ENCODE peak calls at places on chromosomes 1 and 21, in four cellular contexts. C, A, X and L are unnamed samples.

GRCh38 chr1:150688786-150689185 is 8.2 kb downstream of the GOLPH3L start:
- DNase-seq in C (no peak), X (no peak), A (no peak), L (no peak)

GRCh38 chr1:28756846-28757245 is 20.1 kb downstream of the YTHDF2 start:
- DNase-seq in A (no peak), C (no peak), X (no peak), L (peak; percentile 70)

GRCh38 chr1:230299148-230300006 is 126.8 kb downstream of the PGBD5 start:
- DNase-seq in X (no peak), C (peak; percentile 82), A (no peak), L (no peak)

GRCh38 chr21:33801424-33802405 is 113.9 kb downstream of the ATP5PO start:
- DNase-seq in C (peak; percentile 1), A (no peak), X (no peak), L (peak; percentile 41)

GRCh38 chr21:33567914-33568313 is 20.6 kb downstream of the DONSON start:
- DNase-seq in C (no peak), X (no peak), A (no peak), L (no peak)

GRCh38 chr1:182260516-182260915 is 131.1 kb downstream of the GLUL start:
- DNase-seq in C (no peak), A (no peak), X (no peak), L (no peak)

GRCh38 chr1:110188116-110188618 is 21.9 kb upstream of the KCNC4 start:
- DNase-seq in A (no peak), C (no peak), X (no peak), L (no peak)

GRCh38 chr1:6245869-6246496 is 2.0 kb downstream of the HES3 start:
- DNase-seq in C (no peak), X (peak; percentile 81), A (no peak), L (peak; percentile 94)

GRCh38 chr1:85132078-85132715 is 68.6 kb downstream of the SYDE2 start:
- DNase-seq in X (no peak), C (no peak), A (no peak), L (no peak)

GRCh38 chr1:215891266-215891665 is 324.2 kb downstream of the KCTD3 start:
- DNase-seq in X (no peak), C (no peak), A (no peak), L (no peak)

GRCh38 chr1:49686107-49686506 is 337.6 kb downstream of the AGBL4 start:
- DNase-seq in X (no peak), C (no peak), A (no peak), L (no peak)

GRCh38 chr1:212433577-212434462 is 1.1 kb downstream of the NENF start:
- DNase-seq in X (no peak), C (no peak), A (no peak), L (peak; percentile 33)

GRCh38 chr1:207833956-207834660 is 76.8 kb downstream of the CD34 start:
- DNase-seq in A (no peak), X (no peak), C (no peak), L (no peak)

GRCh38 chr1:116159611-116160010 is 48.4 kb downstream of the MAB21L3 start:
- DNase-seq in A (no peak), C (no peak), X (no peak), L (no peak)

GRCh38 chr1:53971718-53972117 is 25.6 kb downstream of the LRRC42 start:
- DNase-seq in X (no peak), C (no peak), A (no peak), L (no peak)

GRCh38 chr1:36482724-36483388 is at the start of gene CSF3R:
- DNase-seq in X (no peak), A (no peak), C (no peak), L (no peak)

GRCh38 chr1:20483833-20484525 is 2.0 kb downstream of the CAMK2N1 start:
- DNase-seq in X (no peak), A (no peak), C (no peak), L (peak; percentile 69)

GRCh38 chr1:157776971-157777386 is at the start of gene FCRL2:
- DNase-seq in X (no peak), A (peak; percentile 30), C (no peak), L (no peak)

GRCh38 chr1:34749983-34750382 is 4.9 kb upstream of the GJB5 start:
- DNase-seq in C (no peak), A (no peak), X (no peak), L (no peak)

GRCh38 chr1:32180186-32181060 is 948 bp downstream of the TXLNA start:
- DNase-seq in C (peak; percentile 18), X (peak; percentile 65), A (no peak), L (peak; percentile 70)

GRCh38 chr1:150976879-150977694 is 2.5 kb upstream of the CERS2 start:
- DNase-seq in X (peak; percentile 84), C (peak; percentile 68), A (no peak), L (peak; percentile 72)

GRCh38 chr1:76294470-76295194 is 220.1 kb downstream of the ST6GALNAC3 start:
- DNase-seq in A (peak; percentile 48), X (no peak), C (no peak), L (no peak)

DNA sequence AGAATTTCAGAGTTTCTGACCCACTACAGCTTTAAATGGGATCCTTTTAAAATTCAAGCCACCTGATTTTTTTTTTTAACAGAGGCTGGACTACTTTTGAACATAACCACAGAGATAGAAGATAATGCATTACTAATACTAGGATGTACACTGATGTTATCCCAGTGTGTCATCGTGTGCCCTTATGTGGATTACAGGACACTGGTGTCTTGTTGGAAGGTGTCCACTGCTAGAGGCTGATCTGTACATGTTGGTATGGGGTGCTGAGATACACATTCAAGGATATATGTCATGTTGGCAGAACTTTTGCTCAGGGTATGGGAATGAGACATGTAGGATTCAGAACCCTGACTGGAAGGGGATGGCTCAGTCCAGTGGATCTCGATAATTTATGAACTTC is 56.3 kb downstream of the INAVA start:
- DNase-seq in X (peak; percentile 5), C (no peak), A (no peak), L (no peak)
- TF ChIP-seq POLR2AphosphoS5 in X (no peak), C (no peak), A (no peak), L (no peak)

GRCh38 chr21:36180963-36181362 is 24.3 kb downstream of the DOP1B start:
- DNase-seq in X (no peak), A (no peak), C (no peak), L (no peak)

GRCh38 chr21:36186506-36187399 is 30.1 kb downstream of the DOP1B start:
- DNase-seq in C (no peak), A (no peak), X (no peak), L (no peak)

GRCh38 chr21:36185498-36185897 is 28.9 kb downstream of the DOP1B start:
- DNase-seq in C (no peak), X (no peak), A (no peak), L (no peak)

GRCh38 chr21:36184561-36184960 is 27.9 kb downstream of the DOP1B start:
- DNase-seq in X (no peak), A (no peak), C (no peak), L (no peak)

DNA sequence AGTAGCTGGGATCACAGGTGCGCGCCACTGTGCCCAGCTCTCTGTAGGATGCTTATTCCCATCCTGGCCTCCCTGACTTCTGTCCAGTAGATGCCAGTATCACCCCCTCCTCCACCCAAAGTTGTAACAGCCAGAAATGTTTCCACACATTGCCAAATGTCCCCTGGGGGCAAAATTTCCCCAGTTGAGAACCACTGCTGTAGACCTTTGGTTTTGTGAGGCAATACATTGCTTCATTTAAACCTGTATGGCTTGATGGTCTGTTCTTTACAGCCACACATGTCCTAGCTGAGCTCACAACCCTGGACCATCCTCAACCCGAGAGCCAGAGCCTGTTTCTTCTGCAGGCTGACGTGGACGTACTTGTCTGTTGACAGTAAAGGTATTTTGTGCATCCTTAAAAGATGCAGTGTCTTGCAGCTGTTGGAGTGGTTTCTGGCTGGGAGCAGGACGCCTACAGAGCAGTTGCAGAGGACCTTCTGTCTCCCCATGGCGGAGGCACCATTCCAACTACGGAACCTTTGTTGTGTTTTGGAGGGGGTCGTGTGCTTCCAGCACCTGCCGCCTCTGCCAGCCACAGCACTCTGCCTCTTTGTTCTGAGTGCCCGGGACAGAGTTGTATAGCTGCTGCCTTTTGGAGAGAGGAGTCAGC is 26.6 kb downstream of the DOP1B start:
- DNase-seq in C (no peak), X (no peak), A (no peak), L (no peak)
- TF ChIP-seq REST in C (no peak), X (no peak), A (no peak), L (no peak)

GRCh38 chr1:44239337-44239960 is 26.2 kb downstream of the DMAP1 start:
- DNase-seq in X (peak; percentile 39), A (no peak), C (peak; percentile 48), L (peak; percentile 61)
- TF ChIP-seq JUNB in X (no peak), A (no peak), C (no peak), L (no peak)

GRCh38 chr1:77511440-77511840 is 171.0 kb downstream of the ZZZ3 start:
- DNase-seq in A (no peak), X (no peak), C (no peak), L (no peak)
- TF ChIP-seq POLR2AphosphoS5 in A (no peak), X (no peak), C (no peak), L (no peak)

GRCh38 chr21:36321325-36322082 is 1.5 kb downstream of the MORC3 start:
- DNase-seq in X (no peak), A (no peak), C (no peak), L (peak; percentile 66)
- TF ChIP-seq REST in X (no peak), A (no peak), C (no peak), L (no peak)

DNA sequence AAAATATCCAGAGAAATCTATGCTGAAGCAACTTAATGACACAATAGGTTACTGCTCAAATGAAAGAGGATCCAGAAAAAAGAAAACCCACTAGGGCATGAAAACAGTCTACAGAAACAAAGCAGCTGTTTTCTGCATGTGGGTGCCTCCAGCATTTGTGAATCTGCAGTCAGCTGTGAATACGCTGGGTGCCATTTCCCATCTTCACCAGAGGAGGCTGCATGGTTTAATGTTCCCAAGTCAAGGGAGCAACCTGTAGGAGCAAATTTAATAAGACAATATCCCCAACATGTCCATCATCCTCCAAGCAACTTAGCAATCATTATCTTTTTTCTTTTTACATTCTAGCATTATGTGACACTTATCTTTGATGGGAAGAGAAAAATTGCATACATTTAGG is 396.6 kb downstream of the BRINP2 start:
- DNase-seq in C (peak; percentile 2), A (no peak), X (no peak), L (peak; percentile 58)
- TF ChIP-seq JUNB in C (no peak), A (no peak), X (no peak), L (no peak)